ENCODE peak calls at places on chromosomes 5 and 9, in five cellular contexts. L is esophagus squamous epithelium, J is HEK293T, O is NCI-H2029 treated with DMSO at 0.1 percent for 48 hours, G is posterior cingulate gyrus. X is an unnamed sample.

GRCh38 chr5:103031607-103032006 is 88.3 kb downstream of the GIN1 start:
- DNase-seq in L (no peak), J (peak; percentile 8), O (no peak), G (no peak), X (no peak)

GRCh38 chr5:112419596-112420110 is 576 bp upstream of the EPB41L4A start:
- DNase-seq in L (no peak), J (peak; percentile 39), O (no peak), G (peak; percentile 22), X (peak; percentile 77)

GRCh38 chr5:181134259-181134658 is 3.3 kb upstream of the OR2V1 start:
- DNase-seq in L (no peak), J (no peak), O (no peak), G (no peak), X (no peak)

GRCh38 chr5:133324058-133324457 is 272.2 kb downstream of the HSPA4 start:
- DNase-seq in L (no peak), J (no peak), O (peak; percentile 30), G (no peak), X (no peak)

GRCh38 chr5:51908215-51908614 is 525.0 kb downstream of the ISL1 start:
- DNase-seq in L (no peak), J (no peak), O (no peak), G (no peak), X (no peak)

GRCh38 chr5:179348833-179349232 is 3.6 kb upstream of the ADAMTS2 start:
- DNase-seq in L (no peak), J (no peak), O (no peak), G (no peak), X (no peak)

GRCh38 chr9:137461663-137462395 is 2.7 kb upstream of the NSMF start:
- DNase-seq in L (no peak), J (no peak), O (no peak), G (peak; percentile 6), X (peak; percentile 67)

GRCh38 chr5:112861638-112861985 is 525 bp downstream of the SRP19 start:
- DNase-seq in L (no peak), J (no peak), O (no peak), G (no peak), X (no peak)

GRCh38 chr5:58902765-58903164 is 319.9 kb downstream of the RAB3C start:
- DNase-seq in L (no peak), J (no peak), O (no peak), G (no peak), X (no peak)

GRCh38 chr9:12923472-12924009 is 148.7 kb downstream of the LURAP1L start:
- DNase-seq in L (no peak), J (no peak), O (no peak), G (no peak), X (no peak)

GRCh38 chr5:35736280-35736679 is 118.6 kb downstream of the SPEF2 start:
- DNase-seq in L (no peak), J (no peak), O (no peak), G (no peak), X (no peak)

GRCh38 chr5:40680741-40681350 is 1.1 kb downstream of the PTGER4 start:
- DNase-seq in L (peak; percentile 27), J (no peak), O (no peak), G (no peak), X (peak; percentile 75)

GRCh38 chr5:107483196-107483595 is 187.5 kb downstream of the EFNA5 start:
- DNase-seq in L (no peak), J (no peak), O (no peak), G (no peak), X (no peak)

GRCh38 chr9:129336601-129337286 is 158.7 kb upstream of the IER5L start:
- DNase-seq in L (no peak), J (no peak), O (no peak), G (peak; percentile 54), X (no peak)

GRCh38 chr9:114732842-114733241 is 50.9 kb upstream of the TEX48 start:
- DNase-seq in L (no peak), J (no peak), O (no peak), G (no peak), X (no peak)

GRCh38 chr5:5628866-5629265 is 206.4 kb downstream of the ICE1 start:
- DNase-seq in L (no peak), J (no peak), O (no peak), G (no peak), X (no peak)

GRCh38 chr5:11180890-11181289 is 419.9 kb upstream of the DAP start:
- DNase-seq in L (no peak), J (no peak), O (no peak), G (no peak), X (no peak)

GRCh38 chr5:77990020-77990419 is 213.9 kb upstream of the TBCA start:
- DNase-seq in L (no peak), J (no peak), O (no peak), G (no peak), X (no peak)

GRCh38 chr9:127835930-127836586 is 18.4 kb downstream of the ENG start:
- DNase-seq in L (no peak), J (no peak), O (no peak), G (no peak), X (no peak)

GRCh38 chr5:36414869-36415282 is 113.2 kb upstream of the RANBP3L start:
- DNase-seq in L (no peak), J (peak; percentile 56), O (no peak), G (no peak), X (no peak)

GRCh38 chr5:94440015-94440414 is 178.4 kb downstream of the KIAA0825 start:
- DNase-seq in L (no peak), J (no peak), O (no peak), G (no peak), X (no peak)

GRCh38 chr5:128014578-128014977 is 69.0 kb upstream of the SLC12A2 start:
- DNase-seq in L (no peak), J (no peak), O (no peak), G (no peak), X (no peak)

GRCh38 chr5:78706825-78707224 is 58.3 kb upstream of the LHFPL2 start:
- DNase-seq in L (no peak), J (no peak), O (no peak), G (no peak), X (no peak)

GRCh38 chr9:36101916-36102741 is 34.4 kb upstream of the GLIPR2 start:
- DNase-seq in L (no peak), J (no peak), O (no peak), G (no peak), X (no peak)

GRCh38 chr9:95880011-95880690 is 4.7 kb downstream of the ERCC6L2 start:
- DNase-seq in L (no peak), J (no peak), O (no peak), G (no peak), X (no peak)

GRCh38 chr9:134570151-134570621 is 71.4 kb upstream of the COL5A1 start:
- DNase-seq in L (no peak), J (no peak), O (no peak), G (no peak), X (peak; percentile 26)

GRCh38 chr5:40383719-40384651 is 295.7 kb upstream of the PTGER4 start:
- DNase-seq in L (no peak), J (no peak), O (no peak), G (no peak), X (no peak)

GRCh38 chr9:119251951-119252350 is 117.3 kb downstream of the BRINP1 start:
- DNase-seq in L (no peak), J (no peak), O (no peak), G (no peak), X (no peak)

GRCh38 chr5:135145985-135146384 is 112.0 kb upstream of the PITX1 start:
- DNase-seq in L (no peak), J (no peak), O (no peak), G (no peak), X (no peak)

GRCh38 chr9:88532320-88532719 is 2.7 kb upstream of the NXNL2 start:
- DNase-seq in L (no peak), J (peak; percentile 53), O (no peak), G (no peak), X (no peak)